ENCODE peak calls at places on chromosomes 3 and 15, in nine cellular contexts. B is hepatocyte, T is SK-N-SH, C is fibroblast of lung, H is GM23248, M is mesenchymal stem cell, U is keratinocyte, X is IMR-90, K is mammary epithelial cell. G is an unnamed sample.

GRCh38 chr3:12353796-12354505 is 65.1 kb downstream of the PPARG start:
- DNase-seq in B (peak), T (no peak), C (no peak), H (peak), M (peak), U (no peak), X (no peak), K (no peak), G (peak)

GRCh38 chr3:14209596-14210280 is 31.1 kb downstream of the LSM3 start:
- DNase-seq in B (no peak), T (no peak), C (no peak), H (peak), M (peak), U (no peak), X (peak), K (no peak), G (no peak)

GRCh38 chr15:58766290-58766689 is 4.8 kb upstream of the MINDY2 start:
- DNase-seq in B (no peak), T (no peak), C (no peak), H (no peak), M (no peak), U (no peak), X (no peak), K (no peak), G (no peak)

GRCh38 chr15:71651750-71652186 is 158.6 kb upstream of the NR2E3 start:
- DNase-seq in B (peak), T (no peak), C (peak), H (peak), M (peak), U (peak), X (peak), K (peak), G (peak)

GRCh38 chr3:172844428-172844827 is 93.9 kb downstream of the ECT2 start:
- DNase-seq in B (no peak), T (no peak), C (no peak), H (no peak), M (peak), U (no peak), X (no peak), K (no peak), G (no peak)

GRCh38 chr3:38600551-38600950 is 48.9 kb downstream of the SCN5A start:
- DNase-seq in B (no peak), T (no peak), C (no peak), H (no peak), M (no peak), U (no peak), X (no peak), K (no peak), G (no peak)

GRCh38 chr15:68424754-68425390 is 7.1 kb downstream of the ITGA11 start:
- DNase-seq in B (no peak), T (no peak), C (peak), H (peak), M (peak), U (no peak), X (peak), K (no peak), G (no peak)

GRCh38 chr15:74122403-74123130 is 7.8 kb upstream of the ISLR2 start:
- DNase-seq in B (no peak), T (no peak), C (no peak), H (no peak), M (no peak), U (no peak), X (no peak), K (no peak), G (no peak)

GRCh38 chr3:126349611-126350501 is 7.4 kb downstream of the KLF15 start:
- DNase-seq in B (no peak), T (no peak), C (no peak), H (no peak), M (no peak), U (no peak), X (no peak), K (no peak), G (no peak)

GRCh38 chr15:48946088-48946839 is 17.5 kb downstream of the SHC4 start:
- DNase-seq in B (peak), T (no peak), C (peak), H (peak), M (peak), U (peak), X (peak), K (peak), G (peak)

GRCh38 chr3:164459526-164460151 is 618.7 kb downstream of the SI start:
- DNase-seq in B (peak), T (no peak), C (peak), H (no peak), M (no peak), U (no peak), X (no peak), K (no peak), G (no peak)

GRCh38 chr3:127107491-127108375 is 85.2 kb upstream of the PRR23E start:
- DNase-seq in B (no peak), T (no peak), C (no peak), H (no peak), M (no peak), U (no peak), X (no peak), K (no peak), G (no peak)

GRCh38 chr3:144865886-144866285 is 894.3 kb downstream of the DIPK2A start:
- DNase-seq in B (no peak), T (no peak), C (no peak), H (no peak), M (no peak), U (no peak), X (no peak), K (no peak), G (no peak)

GRCh38 chr15:25220834-25221233 is 218.0 kb downstream of the UBE3A start:
- DNase-seq in B (no peak), T (no peak), C (no peak), H (no peak), M (no peak), U (no peak), X (no peak), K (no peak), G (no peak)

GRCh38 chr3:145357453-145357852 is 803.5 kb downstream of the PLOD2 start:
- DNase-seq in B (no peak), T (no peak), C (peak), H (no peak), M (no peak), U (no peak), X (no peak), K (no peak), G (no peak)

GRCh38 chr3:188067932-188068331 is 86.0 kb upstream of the LPP start:
- DNase-seq in B (peak), T (no peak), C (peak), H (peak), M (peak), U (no peak), X (peak), K (peak), G (peak)

GRCh38 chr3:11165457-11165856 is 11.2 kb downstream of the HRH1 start:
- DNase-seq in B (no peak), T (no peak), C (no peak), H (no peak), M (no peak), U (no peak), X (no peak), K (no peak), G (no peak)

GRCh38 chr3:120448707-120449650 is 1.8 kb downstream of the FSTL1 start:
- DNase-seq in B (peak), T (no peak), C (peak), H (peak), M (peak), U (no peak), X (peak), K (peak), G (peak)

GRCh38 chr3:139203752-139204151 is 140.1 kb upstream of the MRPS22 start:
- DNase-seq in B (no peak), T (no peak), C (no peak), H (no peak), M (no peak), U (no peak), X (no peak), K (no peak), G (no peak)

GRCh38 chr3:148211725-148212124 is 486.0 kb upstream of the AGTR1 start:
- DNase-seq in B (peak), T (no peak), C (peak), H (peak), M (no peak), U (no peak), X (peak), K (peak), G (peak)

GRCh38 chr15:87757084-87757483 is 499.5 kb downstream of the NTRK3 start:
- DNase-seq in B (no peak), T (no peak), C (no peak), H (no peak), M (no peak), U (no peak), X (no peak), K (no peak), G (no peak)

GRCh38 chr15:45146405-45146804 is 16.6 kb downstream of the DUOX1 start:
- DNase-seq in B (no peak), T (no peak), C (no peak), H (peak), M (no peak), U (no peak), X (no peak), K (no peak), G (no peak)

GRCh38 chr3:141845407-141846049 is 30.9 kb upstream of the ATP1B3 start:
- DNase-seq in B (peak), T (no peak), C (no peak), H (no peak), M (no peak), U (no peak), X (no peak), K (no peak), G (no peak)

GRCh38 chr15:101045236-101045646 is 126.1 kb downstream of the LRRK1 start:
- DNase-seq in B (no peak), T (no peak), C (no peak), H (no peak), M (no peak), U (no peak), X (peak), K (no peak), G (no peak)

GRCh38 chr15:25431821-25432561 is 6.8 kb downstream of the UBE3A start:
- DNase-seq in B (no peak), T (no peak), C (no peak), H (peak), M (no peak), U (no peak), X (no peak), K (no peak), G (no peak)

GRCh38 chr3:41202834-41203345 is 3.6 kb downstream of the CTNNB1 start:
- DNase-seq in B (peak), T (peak), C (peak), H (peak), M (peak), U (no peak), X (peak), K (peak), G (peak)

GRCh38 chr15:56716334-56716733 is 17.0 kb downstream of the ZNF280D start:
- DNase-seq in B (no peak), T (no peak), C (no peak), H (no peak), M (no peak), U (no peak), X (no peak), K (no peak), G (no peak)

GRCh38 chr3:64954995-64955636 is 267.3 kb upstream of the ADAMTS9 start:
- DNase-seq in B (no peak), T (peak), C (peak), H (no peak), M (peak), U (no peak), X (no peak), K (no peak), G (no peak)

GRCh38 chr15:98648654-98649537 is 557 bp downstream of the IGF1R start:
- DNase-seq in B (peak), T (peak), C (peak), H (peak), M (peak), U (no peak), X (peak), K (peak), G (peak)

GRCh38 chr3:172082820-172083513 is 43.6 kb downstream of the FNDC3B start:
- DNase-seq in B (no peak), T (no peak), C (no peak), H (no peak), M (no peak), U (no peak), X (no peak), K (no peak), G (no peak)

GRCh38 chr3:148757238-148757930 is 59.7 kb downstream of the AGTR1 start:
- DNase-seq in B (peak), T (no peak), C (peak), H (peak), M (peak), U (no peak), X (peak), K (peak), G (no peak)

GRCh38 chr3:63278171-63278999 is at the start of gene SYNPR:
- DNase-seq in B (peak), T (peak), C (no peak), H (no peak), M (no peak), U (no peak), X (no peak), K (no peak), G (no peak)

GRCh38 chr15:52735231-52736089 is 54.7 kb downstream of the ONECUT1 start:
- DNase-seq in B (peak), T (peak), C (peak), H (peak), M (peak), U (peak), X (peak), K (peak), G (peak)
- H3K4me3 ChIP-seq in B (no peak), T (no peak), C (no peak), H (no peak), M (no peak), U (no peak), X (no peak), K (no peak), G (no peak)

GRCh38 chr3:57890874-57891273 is 117.3 kb upstream of the FLNB start:
- DNase-seq in B (no peak), T (no peak), C (peak), H (no peak), M (no peak), U (no peak), X (peak), K (no peak), G (no peak)
- H2AFZ ChIP-seq in B (no peak), T (no peak), C (no peak), H (no peak), M (no peak), U (no peak), X (no peak), K (no peak), G (no peak)

GRCh38 chr3:195892355-195893120 is 15.8 kb downstream of the TNK2 start:
- DNase-seq in B (peak), T (peak), C (peak), H (peak), M (peak), U (no peak), X (peak), K (peak), G (peak)

GRCh38 chr3:195889843-195890407 is 18.4 kb downstream of the TNK2 start:
- DNase-seq in B (no peak), T (no peak), C (no peak), H (no peak), M (no peak), U (no peak), X (no peak), K (no peak), G (no peak)

GRCh38 chr3:195892105-195892354 is 16.3 kb downstream of the TNK2 start:
- DNase-seq in B (no peak), T (no peak), C (no peak), H (no peak), M (no peak), U (no peak), X (no peak), K (no peak), G (no peak)

GRCh38 chr3:195893121-195893449 is 15.3 kb downstream of the TNK2 start:
- DNase-seq in B (no peak), T (peak), C (no peak), H (no peak), M (no peak), U (no peak), X (no peak), K (no peak), G (no peak)

GRCh38 chr3:195891431-195892104 is 16.8 kb downstream of the TNK2 start:
- DNase-seq in B (no peak), T (no peak), C (no peak), H (no peak), M (no peak), U (no peak), X (no peak), K (no peak), G (no peak)
- H3K4me3 ChIP-seq in B (no peak), T (peak), C (no peak), H (no peak), M (no peak), U (no peak), X (no peak), K (no peak), G (no peak)

GRCh38 chr15:42736793-42737528 is at the start of gene CDAN1:
- DNase-seq in B (peak), T (peak), C (peak), H (peak), M (peak), U (peak), X (peak), K (peak), G (peak)

GRCh38 chr15:42737529-42738328 is 801 bp upstream of the CDAN1 start:
- DNase-seq in B (no peak), T (no peak), C (no peak), H (peak), M (no peak), U (no peak), X (peak), K (peak), G (peak)

GRCh38 chr15:42736178-42736792 is 643 bp downstream of the CDAN1 start:
- DNase-seq in B (peak), T (peak), C (peak), H (peak), M (peak), U (no peak), X (no peak), K (peak), G (peak)

GRCh38 chr15:42734076-42734672 is 2.8 kb downstream of the CDAN1 start:
- DNase-seq in B (no peak), T (no peak), C (no peak), H (no peak), M (no peak), U (no peak), X (no peak), K (no peak), G (no peak)

DNA sequence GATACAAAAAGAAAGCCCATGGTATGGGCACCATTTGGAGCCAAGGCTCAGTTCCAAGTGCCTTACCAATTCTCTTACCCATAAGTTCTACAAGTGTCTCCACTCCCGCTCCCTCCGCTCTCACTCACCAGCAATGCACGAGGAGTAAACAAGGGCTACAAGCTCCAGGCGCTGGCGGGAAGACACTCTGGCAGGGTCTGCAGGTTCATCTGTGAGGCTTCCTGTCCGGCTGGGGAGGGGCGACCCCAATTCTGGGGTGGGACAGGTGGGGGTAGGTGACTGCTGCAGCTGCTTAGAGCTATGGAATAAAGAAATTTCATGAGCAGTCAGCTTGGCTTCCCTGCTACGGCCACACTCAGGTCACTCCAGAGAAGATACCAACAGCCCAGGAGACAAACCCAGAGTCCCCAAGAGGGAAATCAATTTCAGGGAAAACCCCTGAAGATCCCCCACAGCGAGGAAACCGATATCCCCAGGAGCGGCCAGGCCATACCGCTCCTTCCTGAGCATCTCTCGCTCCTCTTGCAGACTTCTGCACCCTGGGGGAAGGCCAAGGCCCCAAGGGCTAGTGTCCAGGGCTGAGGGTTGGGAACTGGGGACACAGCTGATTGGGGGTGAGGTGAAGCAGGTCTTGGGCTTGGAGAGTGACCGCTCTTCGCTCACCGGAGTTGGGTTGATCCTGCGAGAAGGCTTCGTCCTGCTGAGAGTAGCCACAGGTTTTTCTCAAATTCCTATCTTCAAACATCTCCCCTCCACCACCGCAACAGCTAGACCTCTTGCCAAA is 1.4 kb downstream of the CDAN1 start:
- DNase-seq in B (no peak), T (no peak), C (no peak), H (no peak), M (no peak), U (no peak), X (no peak), K (no peak), G (no peak)
- H2AFZ ChIP-seq in B (no peak), T (no peak), C (no peak), H (peak), M (peak), U (no peak), X (peak), K (no peak), G (peak)

DNA sequence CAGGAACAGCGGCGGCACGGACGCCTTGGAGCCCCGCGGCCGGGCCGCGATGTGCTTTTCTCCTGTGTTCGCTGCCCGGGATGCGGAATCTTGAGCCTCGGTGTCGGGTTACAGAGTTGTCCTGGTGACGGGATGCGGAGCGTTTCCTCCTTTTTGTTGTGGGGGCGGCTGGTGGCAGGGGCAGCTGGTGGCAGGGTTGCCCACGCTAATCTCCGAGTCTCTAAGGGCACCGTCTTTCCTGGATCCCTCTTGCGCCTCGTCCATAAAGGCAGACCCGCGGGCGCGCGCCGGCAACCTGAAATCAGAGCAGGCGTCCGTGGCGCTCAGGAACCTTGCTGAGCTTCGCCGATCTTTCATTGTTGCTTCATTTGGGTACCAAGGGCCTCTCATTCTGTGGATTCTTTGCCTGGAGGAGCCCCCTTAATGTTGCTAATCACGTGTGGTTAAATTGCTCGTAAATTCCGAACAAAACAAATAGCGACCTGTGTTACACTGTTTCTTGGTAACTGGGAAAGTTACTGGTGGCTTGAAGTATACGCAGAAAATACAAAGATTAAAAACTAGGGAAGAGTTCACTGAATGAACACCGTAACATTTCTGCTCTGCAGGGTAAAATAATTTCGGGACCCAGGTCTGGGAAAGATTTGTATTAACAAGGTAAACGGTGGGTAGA is 844 bp upstream of the PFN2 start:
- DNase-seq in B (no peak), T (no peak), C (peak), H (peak), M (peak), U (no peak), X (peak), K (no peak), G (peak)
- H3K4me3 ChIP-seq in B (peak), T (peak), C (peak), H (peak), M (peak), U (peak), X (peak), K (peak), G (peak)

GRCh38 chr3:99659032-99659431 is 20.6 kb downstream of the COL8A1 start:
- DNase-seq in B (peak), T (no peak), C (peak), H (peak), M (peak), U (peak), X (peak), K (peak), G (peak)
- H2AFZ ChIP-seq in B (no peak), T (peak), C (no peak), H (peak), M (peak), U (no peak), X (peak), K (peak), G (peak)

GRCh38 chr3:21561472-21561871 is 189.5 kb downstream of the ZNF385D start:
- DNase-seq in B (no peak), T (no peak), C (no peak), H (no peak), M (no peak), U (no peak), X (no peak), K (no peak), G (no peak)
- H3K4me3 ChIP-seq in B (no peak), T (no peak), C (no peak), H (no peak), M (no peak), U (no peak), X (no peak), K (no peak), G (no peak)

G was measured in PC-3.